ENCODE peak calls at places on chromosomes 2 and 18, in six cellular contexts. K, Y, Q, M, T and W are unnamed samples.

GRCh38 chr2:190904644-190905043 is 24.0 kb downstream of the GLS start:
- DNase-seq in M (no peak), K (no peak), Q (peak; percentile 73), Y (no peak), T (no peak), W (peak; percentile 88)

GRCh38 chr2:226434702-226435101 is 364.9 kb downstream of the IRS1 start:
- DNase-seq in Q (no peak), K (no peak), M (no peak), T (no peak), Y (no peak), W (no peak)

GRCh38 chr2:232405943-232406510 is 617 bp upstream of the ALPG start:
- DNase-seq in Q (no peak), K (no peak), Y (no peak), T (no peak), M (no peak), W (no peak)

GRCh38 chr2:19745318-19746136 is 156.3 kb downstream of the TTC32 start:
- DNase-seq in Q (no peak), Y (no peak), M (no peak), K (no peak), T (no peak), W (no peak)

GRCh38 chr2:102391530-102391929 is 31.4 kb upstream of the IL18RAP start:
- DNase-seq in T (no peak), K (peak; percentile 1), M (no peak), Y (no peak), Q (no peak), W (no peak)

GRCh38 chr18:74331404-74331803 is 15.8 kb downstream of the C18orf63 start:
- DNase-seq in Q (peak; percentile 51), T (no peak), K (peak; percentile 54), M (no peak), Y (no peak), W (peak; percentile 47)

GRCh38 chr2:19361325-19361990 is 3.0 kb upstream of the OSR1 start:
- DNase-seq in M (no peak), K (no peak), Q (no peak), T (peak; percentile 56), Y (no peak), W (peak; percentile 40)

GRCh38 chr2:151933266-151933804 is 105.1 kb upstream of the ARL5A start:
- DNase-seq in Q (no peak), T (no peak), M (no peak), K (no peak), Y (no peak), W (no peak)

GRCh38 chr18:9016819-9017169 is 85.7 kb upstream of the NDUFV2 start:
- DNase-seq in K (no peak), T (peak; percentile 80), Q (peak; percentile 9), M (no peak), Y (no peak), W (no peak)

GRCh38 chr2:197760293-197760657 is 24.8 kb downstream of the BOLL start:
- DNase-seq in Y (no peak), M (no peak), K (no peak), T (peak; percentile 29), Q (no peak), W (no peak)

GRCh38 chr2:224956706-224957105 is 85.6 kb downstream of the DOCK10 start:
- DNase-seq in Y (no peak), K (no peak), T (no peak), M (no peak), Q (no peak), W (no peak)

GRCh38 chr2:38146302-38146916 is 70.5 kb upstream of the CYP1B1 start:
- DNase-seq in T (peak; percentile 50), Q (peak; percentile 95), K (peak; percentile 94), M (no peak), Y (peak; percentile 15), W (peak; percentile 17)

GRCh38 chr2:24080721-24081120 is 3.9 kb downstream of the TP53I3 start:
- DNase-seq in Q (peak; percentile 36), Y (no peak), K (no peak), T (no peak), M (no peak), W (no peak)

GRCh38 chr2:20930928-20931327 is 108.0 kb upstream of the LDAH start:
- DNase-seq in Y (no peak), M (no peak), Q (peak; percentile 36), K (no peak), T (no peak), W (peak; percentile 63)

GRCh38 chr2:4635289-4635688 is 931.9 kb downstream of the DCDC2C start:
- DNase-seq in K (no peak), M (no peak), Y (no peak), Q (no peak), T (no peak), W (no peak)

GRCh38 chr2:112465373-112465772 is 16.6 kb upstream of the TTL start:
- DNase-seq in T (no peak), M (no peak), Q (peak; percentile 17), Y (no peak), K (peak; percentile 12), W (peak; percentile 24)

GRCh38 chr2:114068438-114068837 is 178.5 kb downstream of the ACTR3 start:
- DNase-seq in T (peak; percentile 34), M (peak; percentile 24), K (no peak), Y (no peak), Q (peak; percentile 8), W (no peak)

GRCh38 chr2:81196383-81196851 is 891.9 kb upstream of the LRRTM1 start:
- DNase-seq in Q (no peak), T (no peak), K (no peak), Y (no peak), M (no peak), W (no peak)

GRCh38 chr2:16861154-16861929 is 195.7 kb upstream of the CYRIA start:
- DNase-seq in K (peak; percentile 30), Q (no peak), T (no peak), M (no peak), Y (no peak), W (peak; percentile 96)

GRCh38 chr2:224126459-224126858 is 87.4 kb upstream of the SERPINE2 start:
- DNase-seq in M (no peak), Y (no peak), K (no peak), T (no peak), Q (no peak), W (no peak)

GRCh38 chr2:211447545-211447944 is 891.1 kb downstream of the CPS1 start:
- DNase-seq in Q (no peak), Y (no peak), M (no peak), T (no peak), K (no peak), W (no peak)

GRCh38 chr2:73283545-73284295 is 558 bp downstream of the FBXO41 start:
- DNase-seq in Q (no peak), M (no peak), T (no peak), Y (no peak), K (no peak), W (no peak)

GRCh38 chr2:112836695-112837117 is at the start of gene IL1B:
- DNase-seq in M (no peak), Q (peak; percentile 81), K (peak; percentile 39), T (no peak), Y (no peak), W (no peak)

GRCh38 chr18:79400591-79401381 is 5.1 kb downstream of the NFATC1 start:
- DNase-seq in Y (no peak), T (no peak), K (no peak), Q (no peak), M (no peak), W (no peak)
- H3K14ac ChIP-seq in Y (no peak overlapping the region), T (no peak overlapping the region), K (no peak overlapping the region), Q (no peak overlapping the region), M (no peak overlapping the region), W (peak overlapping the region; percentile 64)

DNA sequence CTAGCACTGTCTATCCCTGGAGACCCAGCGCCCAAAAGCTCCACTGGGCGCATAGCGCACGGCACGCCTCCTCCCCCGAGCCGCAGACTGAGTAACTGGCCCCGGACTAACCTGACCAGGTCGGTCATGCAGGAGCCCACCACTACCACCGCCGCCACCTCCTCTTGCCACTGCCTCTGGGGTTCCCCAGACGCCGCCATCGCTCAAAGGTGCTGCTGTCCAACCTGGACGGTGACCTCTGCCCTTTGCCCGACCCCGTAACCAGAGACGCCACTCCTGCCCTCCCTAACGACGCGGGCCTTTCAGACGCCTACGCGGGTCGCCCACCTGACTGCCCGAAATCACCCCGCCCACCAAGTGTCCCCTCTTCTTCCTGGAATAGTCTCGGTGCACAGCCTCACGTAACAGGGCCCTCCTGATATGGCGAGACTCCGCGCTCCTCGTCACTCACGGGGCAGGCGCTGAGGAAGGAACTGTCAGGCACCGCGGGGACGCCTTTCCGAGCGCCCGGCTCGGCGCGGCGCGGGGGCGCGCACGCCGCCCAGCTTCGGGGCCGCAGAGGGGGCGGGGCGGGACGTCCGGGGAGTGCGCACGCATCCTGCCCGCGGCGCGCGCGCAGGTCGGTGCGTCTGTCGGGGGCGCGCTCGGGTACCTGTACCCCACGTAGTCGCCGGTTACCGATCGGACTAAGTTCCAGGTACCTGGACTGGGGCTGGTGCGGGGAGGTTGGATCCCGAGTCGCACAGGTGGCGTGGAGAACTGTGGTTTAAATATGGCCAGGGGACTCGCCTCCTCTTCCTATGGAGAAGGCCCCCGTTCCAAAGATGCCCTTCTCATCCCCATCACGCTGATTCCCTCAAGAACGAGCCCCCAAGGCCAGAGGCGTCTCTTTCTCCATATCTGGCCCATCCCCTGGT is at the start of the genes BABAM2 and RBKS:
- DNase-seq in Q (peak; percentile 78), M (peak; percentile 83), K (peak; percentile 84), T (peak; percentile 90), Y (peak; percentile 50), W (peak; percentile 67)
- H4K91ac ChIP-seq in Q (peak within 1 kb of the TSS; percentile 98), M (no peak within 1 kb of the TSS), K (peak within 1 kb of the TSS; percentile 44), T (no peak within 1 kb of the TSS), Y (peak within 1 kb of the TSS; percentile 99), W (peak within 1 kb of the TSS; percentile 70)

GRCh38 chr2:238704471-238705230 is 143.2 kb upstream of the TWIST2 start:
- DNase-seq in M (no peak), Y (no peak), Q (no peak), T (no peak), K (no peak), W (no peak)
- H3K14ac ChIP-seq in M (no peak overlapping the region), Y (no peak overlapping the region), Q (no peak overlapping the region), T (no peak overlapping the region), K (no peak overlapping the region), W (no peak overlapping the region)

GRCh38 chr2:147108553-147108952 is 736.3 kb upstream of the ACVR2A start:
- DNase-seq in Q (no peak), T (no peak), K (no peak), M (no peak), Y (no peak), W (no peak)

GRCh38 chr2:147110962-147111361 is 733.9 kb upstream of the ACVR2A start:
- DNase-seq in Y (no peak), Q (no peak), M (no peak), T (no peak), K (no peak), W (no peak)

GRCh38 chr2:147110317-147110716 is 734.5 kb upstream of the ACVR2A start:
- DNase-seq in K (no peak), M (peak; percentile 35), Y (no peak), Q (no peak), T (no peak), W (no peak)
- H4K91ac ChIP-seq in K (no peak overlapping the region), M (no peak overlapping the region), Y (no peak overlapping the region), Q (no peak overlapping the region), T (no peak overlapping the region), W (no peak overlapping the region)